ENCODE peak calls at places on chromosomes 11 and 22, in ten cellular contexts. B is LoVo; G is activated CD4-positive, alpha-beta T cell treated with anti-CD3 and anti-CD28 coated beads, Interleukin-2, amount 50 U/mL, for 1 hour; Q is Calu3; U is D341Med; L is NCI-H2081; J is activated naive CD4-positive, alpha-beta T cell; Z is psoas muscle; I is globus pallidus; T is brain microvascular endothelial cell. A is an unnamed sample.
A peak's percentile ranks its signal among the peaks of the same experiment; 100 is the strongest.

GRCh38 chr11:74717211-74717997 is 13.8 kb downstream of the CHRDL2 start:
- DNase-seq in Z (no peak), U (no peak), J (no peak), L (no peak), I (no peak), T (no peak), G (no peak), Q (no peak), B (no peak), A (no peak)

GRCh38 chr11:112223754-112224532 is 2.3 kb upstream of the PTS start:
- DNase-seq in Q (no peak), Z (no peak), L (no peak), I (no peak), J (no peak), U (no peak), G (no peak), T (no peak), B (no peak), A (no peak)

GRCh38 chr11:61792310-61793083 is at the start of the genes FEN1 and TMEM258:
- DNase-seq in I (peak; percentile 95), T (peak; percentile 89), B (peak; percentile 92), L (peak; percentile 85), G (peak; percentile 81), Q (peak; percentile 90), Z (peak; percentile 94), U (peak; percentile 92), J (peak; percentile 76), A (peak; percentile 82)

GRCh38 chr11:46616551-46617450 is at the start of gene HARBI1:
- DNase-seq in U (peak; percentile 94), T (peak; percentile 81), I (peak; percentile 87), G (peak; percentile 88), B (peak; percentile 90), Q (peak; percentile 93), L (peak; percentile 92), Z (peak; percentile 94), J (peak; percentile 87), A (peak; percentile 87)

GRCh38 chr11:125465254-125465653 is 30.8 kb downstream of the FEZ1 start:
- DNase-seq in Z (no peak), T (no peak), Q (no peak), B (no peak), J (no peak), U (no peak), L (no peak), G (no peak), I (no peak), A (no peak)

GRCh38 chr22:41909290-41910049 is 5.4 kb downstream of the SHISA8 start:
- DNase-seq in Q (no peak), J (no peak), T (no peak), B (no peak), U (no peak), G (no peak), Z (no peak), L (no peak), I (no peak), A (no peak)

GRCh38 chr11:44561275-44561781 is 4.1 kb upstream of the CD82 start:
- DNase-seq in L (no peak), Z (no peak), B (peak; percentile 43), I (no peak), T (peak; percentile 22), G (no peak), Q (peak; percentile 28), J (no peak), U (no peak), A (no peak)

GRCh38 chr22:44003776-44004460 is 20.2 kb upstream of the PARVB start:
- DNase-seq in L (no peak), T (no peak), U (no peak), B (no peak), Z (no peak), I (no peak), Q (no peak), J (no peak), G (no peak), A (no peak)

GRCh38 chr22:31269892-31270574 is 22.3 kb downstream of the PIK3IP1 start:
- DNase-seq in Z (no peak), I (no peak), Q (no peak), U (no peak), J (no peak), T (no peak), G (no peak), L (no peak), B (no peak), A (no peak)

GRCh38 chr11:129705341-129705740 is 110.3 kb upstream of the TMEM45B start:
- DNase-seq in Z (no peak), I (no peak), L (no peak), B (no peak), J (no peak), T (no peak), G (no peak), Q (peak; percentile 50), U (no peak), A (no peak)

GRCh38 chr11:114563077-114563476 is 3.4 kb upstream of the NXPE1 start:
- DNase-seq in U (no peak), Q (no peak), B (peak; percentile 63), L (no peak), T (no peak), J (no peak), I (no peak), G (no peak), Z (no peak), A (no peak)

GRCh38 chr11:34345012-34345804 is 12.6 kb downstream of the ABTB2 start:
- DNase-seq in I (no peak), L (no peak), T (peak; percentile 77), U (no peak), Q (peak; percentile 82), B (peak; percentile 74), J (no peak), G (no peak), Z (peak; percentile 69), A (no peak)

GRCh38 chr11:46332568-46333128 is 14.6 kb upstream of the DGKZ start:
- DNase-seq in U (peak; percentile 73), G (peak; percentile 48), B (no peak), L (no peak), Z (no peak), T (no peak), Q (no peak), J (peak; percentile 18), I (no peak), A (peak; percentile 35)

GRCh38 chr11:123413636-123414035 is 16.4 kb upstream of the GRAMD1B start:
- DNase-seq in J (no peak), L (no peak), I (no peak), Z (no peak), T (no peak), Q (no peak), G (no peak), B (no peak), U (no peak), A (no peak)

GRCh38 chr11:68164437-68164836 is 43.2 kb upstream of the CHKA start:
- DNase-seq in I (no peak), J (no peak), U (no peak), B (no peak), Q (no peak), Z (no peak), L (no peak), T (peak; percentile 24), G (no peak), A (no peak)

GRCh38 chr11:64918056-64918455 is 1.0 kb upstream of the ATG2A start:
- DNase-seq in Z (no peak), T (peak; percentile 43), L (no peak), B (peak; percentile 6), G (no peak), I (peak; percentile 45), U (no peak), Q (no peak), J (no peak), A (no peak)

GRCh38 chr22:29330753-29331152 is 15.3 kb upstream of the RASL10A start:
- DNase-seq in L (no peak), Q (no peak), I (no peak), G (no peak), Z (peak; percentile 87), B (no peak), T (peak; percentile 53), U (no peak), J (no peak), A (no peak)

GRCh38 chr22:38981005-38981658 is 1.0 kb upstream of the APOBEC3B start:
- DNase-seq in T (no peak), U (no peak), I (no peak), B (no peak), Q (peak; percentile 70), Z (peak; percentile 48), J (no peak), G (no peak), L (no peak), A (no peak)

GRCh38 chr11:78742430-78742829 is 167.8 kb upstream of the NARS2 start:
- DNase-seq in Q (peak; percentile 14), Z (peak; percentile 74), U (no peak), T (no peak), I (peak; percentile 6), J (no peak), B (peak; percentile 64), L (peak; percentile 71), G (no peak), A (no peak)

GRCh38 chr22:21651521-21652009 is 9.5 kb downstream of the SDF2L1 start:
- DNase-seq in B (no peak), J (no peak), L (no peak), Q (no peak), T (no peak), Z (no peak), G (no peak), U (no peak), I (no peak), A (no peak)

GRCh38 chr11:132846080-132846479 is 686.2 kb downstream of the OPCML start:
- DNase-seq in I (no peak), G (no peak), Z (no peak), L (no peak), U (no peak), J (no peak), T (no peak), Q (no peak), B (no peak), A (no peak)

GRCh38 chr11:2265396-2265795 is 5.0 kb downstream of the ASCL2 start:
- DNase-seq in I (peak; percentile 56), G (no peak), U (no peak), Q (no peak), B (no peak), J (no peak), L (no peak), T (no peak), Z (peak; percentile 54), A (peak; percentile 44)

GRCh38 chr11:104650234-104650633 is 248.0 kb downstream of the CASP12 start:
- DNase-seq in L (no peak), I (no peak), U (no peak), Z (no peak), T (no peak), Q (no peak), B (no peak), J (no peak), G (no peak), A (peak; percentile 12)

GRCh38 chr22:32307617-32308016 is 50.0 kb upstream of the RFPL3 start:
- DNase-seq in Z (no peak), T (no peak), B (no peak), I (no peak), Q (no peak), J (no peak), U (no peak), G (no peak), L (no peak), A (no peak)

GRCh38 chr11:34749666-34750659 is 129.1 kb downstream of the EHF start:
- DNase-seq in U (no peak), T (peak; percentile 74), L (no peak), B (peak; percentile 9), G (no peak), I (peak; percentile 20), Q (peak; percentile 38), J (no peak), Z (peak; percentile 89), A (no peak)

GRCh38 chr11:65650547-65651338 is 12.0 kb downstream of the RELA start:
- DNase-seq in U (no peak), T (no peak), B (no peak), J (no peak), Q (no peak), L (no peak), I (no peak), Z (peak; percentile 61), G (no peak), A (no peak)

GRCh38 chr11:96168623-96169022 is 174.4 kb downstream of the MAML2 start:
- DNase-seq in U (no peak), I (no peak), G (no peak), Z (no peak), J (no peak), T (peak; percentile 85), Q (peak; percentile 14), B (no peak), L (no peak), A (no peak)

GRCh38 chr11:89293966-89294679 is 116.4 kb downstream of the TYR start:
- DNase-seq in G (no peak), T (peak; percentile 5), Q (no peak), Z (peak; percentile 41), I (no peak), J (no peak), U (peak; percentile 1), B (no peak), L (no peak), A (no peak)

A was measured in CD4-positive, CD25-positive, alpha-beta regulatory T cell.